ENCODE peak calls at places on chromosomes 3 and 15, in four cellular contexts. O is heart right ventricle, A is foreskin fibroblast, G is body of pancreas. C is an unnamed sample.

GRCh38 chr3:25476639-25477038 is 48.6 kb downstream of the RARB start:
- DNase-seq in O (peak), G (no peak), A (no peak), C (no peak)

GRCh38 chr15:65368300-65368617 is 9.5 kb downstream of the IGDCC3 start:
- DNase-seq in G (no peak), O (peak), A (no peak), C (no peak)

GRCh38 chr15:95324596-95325135 is 1005.8 kb upstream of the NR2F2 start:
- DNase-seq in G (no peak), O (no peak), A (no peak), C (no peak)

GRCh38 chr3:22542311-22542710 is 660.8 kb upstream of the UBE2E2 start:
- DNase-seq in A (peak), O (no peak), G (no peak), C (peak)

GRCh38 chr15:50880651-50881114 is 27.8 kb upstream of the AP4E1 start:
- DNase-seq in O (no peak), G (no peak), A (peak), C (peak)

GRCh38 chr15:33243393-33243792 is 48.9 kb upstream of the FMN1 start:
- DNase-seq in O (no peak), A (no peak), G (no peak), C (peak)

GRCh38 chr15:93052090-93052892 is 36.7 kb downstream of the RGMA start:
- DNase-seq in O (no peak), G (no peak), A (no peak), C (no peak)

GRCh38 chr3:18425641-18426403 is 683 bp upstream of the SATB1 start:
- DNase-seq in O (peak), A (peak), G (peak), C (no peak)

GRCh38 chr3:194976049-194976451 is 290.4 kb downstream of the FAM43A start:
- DNase-seq in O (no peak), A (no peak), G (no peak), C (no peak)

GRCh38 chr15:39807791-39808190 is 25.1 kb upstream of the FSIP1 start:
- DNase-seq in O (no peak), A (no peak), G (no peak), C (no peak)

GRCh38 chr3:140342668-140343067 is 335.2 kb upstream of the TRIM42 start:
- DNase-seq in O (no peak), A (no peak), G (no peak), C (no peak)

GRCh38 chr3:128698211-128699011 is 27.6 kb upstream of the RAB7A start:
- DNase-seq in G (peak), O (no peak), A (peak), C (no peak)

GRCh38 chr15:92650256-92650655 is 5.3 kb downstream of the FAM174B start:
- DNase-seq in G (no peak), O (no peak), A (no peak), C (no peak)

GRCh38 chr3:106458952-106459351 is 590.1 kb upstream of the CBLB start:
- DNase-seq in G (no peak), O (no peak), A (no peak), C (no peak)

GRCh38 chr3:71532639-71533395 is 50.7 kb downstream of the FOXP1 start:
- DNase-seq in A (peak), G (no peak), O (peak), C (no peak)

GRCh38 chr15:58077427-58077826 is 11.9 kb upstream of the ALDH1A2 start:
- DNase-seq in A (peak), G (peak), O (no peak), C (no peak)

GRCh38 chr15:70643783-70644125 is 119.6 kb downstream of the UACA start:
- DNase-seq in O (no peak), G (no peak), A (peak), C (peak)

GRCh38 chr15:91222052-91222451 is 122.0 kb downstream of the SV2B start:
- DNase-seq in G (no peak), A (no peak), O (no peak), C (no peak)

C was measured in HS-5.